ENCODE peak calls at places on chromosome 11, in seven cellular contexts. One of them, this sample, is unnamed.

GRCh38 chr11:127106142-127106541 is 105.6 kb upstream of the KIRREL3 start:
- DNase-seq in COR-L47: peak
- DNase-seq in right lobe of liver: peak
- DNase-seq in stimulated activated CD4-positive, alpha-beta T cell treated with anti-CD3 and anti-CD28 coated beads, Interleukin-2, amount 100 ng/mL, for 48 hours: no peak
- DNase-seq in T-helper 9 cell: no peak
- DNase-seq in dorsolateral prefrontal cortex: no peak
- DNase-seq in MG63: no peak
- DNase-seq in this sample: peak

GRCh38 chr11:122769126-122769780 is 69.0 kb upstream of the CRTAM start:
- DNase-seq in COR-L47: no peak
- DNase-seq in right lobe of liver: no peak
- DNase-seq in stimulated activated CD4-positive, alpha-beta T cell treated with anti-CD3 and anti-CD28 coated beads, Interleukin-2, amount 100 ng/mL, for 48 hours: no peak
- DNase-seq in T-helper 9 cell: no peak
- DNase-seq in dorsolateral prefrontal cortex: no peak
- DNase-seq in MG63: peak
- DNase-seq in this sample: no peak

GRCh38 chr11:65430406-65431217 is 8.0 kb downstream of the NEAT1 start:
- DNase-seq in COR-L47: no peak
- DNase-seq in right lobe of liver: peak
- DNase-seq in stimulated activated CD4-positive, alpha-beta T cell treated with anti-CD3 and anti-CD28 coated beads, Interleukin-2, amount 100 ng/mL, for 48 hours: no peak
- DNase-seq in T-helper 9 cell: no peak
- DNase-seq in dorsolateral prefrontal cortex: no peak
- DNase-seq in MG63: no peak
- DNase-seq in this sample: peak

GRCh38 chr11:117189941-117190544 is 9.1 kb upstream of the TAGLN start:
- DNase-seq in COR-L47: no peak
- DNase-seq in right lobe of liver: peak
- DNase-seq in stimulated activated CD4-positive, alpha-beta T cell treated with anti-CD3 and anti-CD28 coated beads, Interleukin-2, amount 100 ng/mL, for 48 hours: no peak
- DNase-seq in T-helper 9 cell: no peak
- DNase-seq in dorsolateral prefrontal cortex: peak
- DNase-seq in MG63: no peak
- DNase-seq in this sample: no peak

GRCh38 chr11:45921561-45922424 is 663 bp upstream of the LARGE2 start:
- DNase-seq in COR-L47: peak
- DNase-seq in right lobe of liver: peak
- DNase-seq in stimulated activated CD4-positive, alpha-beta T cell treated with anti-CD3 and anti-CD28 coated beads, Interleukin-2, amount 100 ng/mL, for 48 hours: no peak
- DNase-seq in T-helper 9 cell: no peak
- DNase-seq in dorsolateral prefrontal cortex: peak
- DNase-seq in MG63: no peak
- DNase-seq in this sample: peak

GRCh38 chr11:103024086-103024485 is 67.9 kb downstream of the DCUN1D5 start:
- DNase-seq in COR-L47: no peak
- DNase-seq in right lobe of liver: no peak
- DNase-seq in stimulated activated CD4-positive, alpha-beta T cell treated with anti-CD3 and anti-CD28 coated beads, Interleukin-2, amount 100 ng/mL, for 48 hours: no peak
- DNase-seq in T-helper 9 cell: no peak
- DNase-seq in dorsolateral prefrontal cortex: no peak
- DNase-seq in MG63: no peak
- DNase-seq in this sample: no peak

GRCh38 chr11:75731095-75731494 is 13.5 kb downstream of the MOGAT2 start:
- DNase-seq in COR-L47: no peak
- DNase-seq in right lobe of liver: no peak
- DNase-seq in stimulated activated CD4-positive, alpha-beta T cell treated with anti-CD3 and anti-CD28 coated beads, Interleukin-2, amount 100 ng/mL, for 48 hours: no peak
- DNase-seq in T-helper 9 cell: no peak
- DNase-seq in dorsolateral prefrontal cortex: no peak
- DNase-seq in MG63: no peak
- DNase-seq in this sample: no peak

GRCh38 chr11:130816941-130817607 is 99.2 kb downstream of the SNX19 start:
- DNase-seq in COR-L47: no peak
- DNase-seq in right lobe of liver: no peak
- DNase-seq in stimulated activated CD4-positive, alpha-beta T cell treated with anti-CD3 and anti-CD28 coated beads, Interleukin-2, amount 100 ng/mL, for 48 hours: no peak
- DNase-seq in T-helper 9 cell: no peak
- DNase-seq in dorsolateral prefrontal cortex: no peak
- DNase-seq in MG63: no peak
- DNase-seq in this sample: no peak

GRCh38 chr11:120682866-120683265 is 171.3 kb downstream of the GRIK4 start:
- DNase-seq in COR-L47: no peak
- DNase-seq in right lobe of liver: no peak
- DNase-seq in stimulated activated CD4-positive, alpha-beta T cell treated with anti-CD3 and anti-CD28 coated beads, Interleukin-2, amount 100 ng/mL, for 48 hours: no peak
- DNase-seq in T-helper 9 cell: no peak
- DNase-seq in dorsolateral prefrontal cortex: no peak
- DNase-seq in MG63: peak
- DNase-seq in this sample: no peak

This sample was measured in left lobe of liver.